ENCODE peak calls at places on chromosomes 16 and 17, in eight cellular contexts. O is endothelial cell, Y is ACHN, U is HEK293T, X is NCI-H510A treated with DMSO at 0.1 percent for 48 hours, B is neural progenitor cell, H is HuH-7, V is HFF-Myc. L is an unnamed sample.

GRCh38 chr16:83356266-83356665 is 451.5 kb upstream of the HSBP1 start:
- DNase-seq in O (peak; percentile 25), Y (peak; percentile 67), U (peak; percentile 51), X (peak; percentile 66), B (peak; percentile 82), H (peak; percentile 51), V (peak; percentile 43), L (peak; percentile 28)

GRCh38 chr17:78172284-78173024 is 4.1 kb downstream of the SYNGR2 start:
- DNase-seq in O (no peak), Y (no peak), U (no peak), X (peak; percentile 24), B (no peak), H (no peak), V (no peak), L (peak; percentile 63)

GRCh38 chr17:45299311-45299710 is 17.5 kb downstream of the MAP3K14 start:
- DNase-seq in O (no peak), Y (no peak), U (no peak), X (no peak), B (peak; percentile 29), H (no peak), V (no peak), L (peak; percentile 38)

GRCh38 chr16:50273888-50274770 is 7.8 kb downstream of the ADCY7 start:
- DNase-seq in O (no peak), Y (no peak), U (no peak), X (no peak), B (no peak), H (no peak), V (no peak), L (peak; percentile 85)

GRCh38 chr17:3846739-3847670 is 959 bp upstream of the NCBP3 start:
- DNase-seq in O (no peak), Y (no peak), U (no peak), X (no peak), B (no peak), H (no peak), V (no peak), L (no peak)

GRCh38 chr17:1733759-1734158 is 8.9 kb upstream of the SERPINF2 start:
- DNase-seq in O (no peak), Y (no peak), U (no peak), X (no peak), B (no peak), H (no peak), V (no peak), L (no peak)

GRCh38 chr17:42639484-42640474 is 19.3 kb upstream of the TUBG2 start:
- DNase-seq in O (no peak), Y (no peak), U (no peak), X (no peak), B (no peak), H (no peak), V (no peak), L (no peak)

GRCh38 chr17:35314415-35315216 is 58.8 kb downstream of the SLFN11 start:
- DNase-seq in O (no peak), Y (no peak), U (no peak), X (no peak), B (no peak), H (no peak), V (no peak), L (no peak)

GRCh38 chr16:14529010-14529669 is 100.9 kb downstream of the PARN start:
- DNase-seq in O (peak; percentile 71), Y (peak; percentile 90), U (peak; percentile 58), X (peak; percentile 73), B (peak; percentile 78), H (peak; percentile 70), V (peak; percentile 78), L (peak; percentile 69)

GRCh38 chr17:68103148-68103547 is 67.6 kb downstream of the KPNA2 start:
- DNase-seq in O (no peak), Y (no peak), U (no peak), X (no peak), B (no peak), H (no peak), V (no peak), L (no peak)

GRCh38 chr17:76547183-76547641 is 7.4 kb downstream of the PRCD start:
- DNase-seq in O (peak; percentile 70), Y (peak; percentile 64), U (peak; percentile 74), X (no peak), B (peak; percentile 86), H (peak; percentile 89), V (no peak), L (peak; percentile 74)

GRCh38 chr17:5126719-5127488 is 11.1 kb downstream of the USP6 start:
- DNase-seq in O (no peak), Y (no peak), U (no peak), X (no peak), B (no peak), H (no peak), V (no peak), L (no peak)

GRCh38 chr16:51816929-51817328 is 665.9 kb upstream of the SALL1 start:
- DNase-seq in O (no peak), Y (no peak), U (no peak), X (no peak), B (no peak), H (no peak), V (no peak), L (no peak)

GRCh38 chr16:57626420-57627170 is 1.8 kb upstream of the ADGRG1 start:
- DNase-seq in O (no peak), Y (no peak), U (no peak), X (no peak), B (no peak), H (no peak), V (no peak), L (no peak)

GRCh38 chr17:49108318-49108717 is 24.3 kb upstream of the B4GALNT2 start:
- DNase-seq in O (no peak), Y (no peak), U (no peak), X (no peak), B (no peak), H (no peak), V (no peak), L (no peak)

GRCh38 chr17:58325289-58325726 is 3.3 kb downstream of the TSPOAP1 start:
- DNase-seq in O (no peak), Y (no peak), U (no peak), X (no peak), B (peak; percentile 68), H (peak; percentile 45), V (no peak), L (peak; percentile 46)

GRCh38 chr16:3608069-3608468 is 3.3 kb downstream of the SLX4 start:
- DNase-seq in O (no peak), Y (no peak), U (no peak), X (no peak), B (no peak), H (no peak), V (no peak), L (no peak)

GRCh38 chr17:71914812-71915211 is 206.0 kb upstream of the SOX9 start:
- DNase-seq in O (no peak), Y (no peak), U (no peak), X (no peak), B (no peak), H (no peak), V (no peak), L (no peak)